ENCODE peak calls at places on chromosome 9, in eight cellular contexts. U, B, A, G, Y, I, Z and M are unnamed samples.

GRCh38 chr9:98810106-98810840 is 2.8 kb downstream of the GALNT12 start:
- DNase-seq in Y (no peak), U (peak; percentile 53), I (no peak), G (no peak), Z (no peak), B (no peak), A (no peak), M (no peak)

GRCh38 chr9:119802621-119803020 is 433.4 kb upstream of the BRINP1 start:
- DNase-seq in B (no peak), Y (no peak), G (no peak), Z (peak; percentile 48), U (no peak), I (peak; percentile 34), A (peak; percentile 11), M (no peak)

GRCh38 chr9:129676970-129677369 is 11.5 kb downstream of the PRRX2 start:
- DNase-seq in Y (no peak), U (no peak), I (no peak), G (no peak), A (no peak), B (no peak), Z (peak; percentile 58), M (no peak)

GRCh38 chr9:125784286-125785049 is 37.3 kb downstream of the PBX3 start:
- DNase-seq in B (no peak), Z (no peak), A (no peak), U (no peak), G (no peak), I (no peak), Y (no peak), M (no peak)

GRCh38 chr9:91179237-91180138 is 182.2 kb downstream of the AUH start:
- DNase-seq in U (peak; percentile 63), A (peak; percentile 4), B (no peak), G (no peak), Z (no peak), I (no peak), Y (no peak), M (no peak)

GRCh38 chr9:4292781-4293180 is 7.1 kb downstream of the GLIS3 start:
- DNase-seq in Y (no peak), B (no peak), U (no peak), G (no peak), Z (no peak), I (no peak), A (no peak), M (no peak)

GRCh38 chr9:88889386-88889785 is 101.9 kb upstream of the S1PR3 start:
- DNase-seq in Z (no peak), A (no peak), Y (no peak), I (no peak), B (no peak), G (no peak), U (no peak), M (no peak)

GRCh38 chr9:5446451-5447236 is 3.7 kb upstream of the CD274 start:
- DNase-seq in U (peak; percentile 92), Z (no peak), B (no peak), I (no peak), G (no peak), Y (no peak), A (no peak), M (no peak)

GRCh38 chr9:126915281-126915816 is 767 bp downstream of the RALGPS1 start:
- DNase-seq in Z (peak; percentile 95), U (peak; percentile 61), A (peak; percentile 92), Y (peak; percentile 53), I (peak; percentile 22), B (peak; percentile 61), G (peak; percentile 95), M (peak; percentile 65)

GRCh38 chr9:127319366-127320121 is 55.0 kb downstream of the GARNL3 start:
- DNase-seq in I (no peak), G (no peak), Y (no peak), U (no peak), B (peak; percentile 37), Z (no peak), A (no peak), M (no peak)

GRCh38 chr9:445033-445432 is 230.4 kb downstream of the DOCK8 start:
- DNase-seq in B (no peak), Y (no peak), I (peak; percentile 51), U (no peak), A (no peak), Z (no peak), G (peak; percentile 41), M (no peak)

GRCh38 chr9:28073278-28073677 is 500.0 kb upstream of the C9orf72 start:
- DNase-seq in I (peak; percentile 23), Y (peak; percentile 68), A (no peak), G (peak; percentile 10), B (peak; percentile 18), Z (peak; percentile 69), U (peak; percentile 62), M (peak; percentile 8)

DNA sequence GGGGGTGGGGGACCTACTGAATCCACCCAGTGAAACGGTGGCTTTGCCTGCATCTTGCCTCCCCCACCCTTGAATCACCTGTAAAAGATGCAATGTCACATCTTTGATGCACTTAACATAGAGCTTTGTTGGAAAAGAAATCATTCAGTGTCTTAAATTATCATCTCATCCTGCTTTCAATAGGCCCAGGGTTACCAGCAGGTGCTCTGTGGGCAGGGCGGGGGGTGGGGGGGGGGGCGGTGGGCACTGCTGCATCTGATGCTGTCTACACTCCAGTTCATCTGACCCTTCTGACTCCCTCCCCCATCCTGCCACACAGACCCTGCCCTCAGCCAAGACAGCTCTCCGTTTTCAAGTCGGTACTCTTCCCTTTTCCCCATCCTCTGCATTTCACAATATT is 24.3 kb downstream of the TRAF1 start:
- DNase-seq in I (no peak), U (no peak), A (no peak), Y (no peak), G (no peak), Z (no peak), B (peak; percentile 85), M (no peak)
- H3K4me1 ChIP-seq in I (no peaks in the 10 kb centered on the region), U (no peaks in the 10 kb centered on the region), A (no peaks in the 10 kb centered on the region), Y (no peaks in the 10 kb centered on the region), G (no peaks in the 10 kb centered on the region), Z (no peaks in the 10 kb centered on the region), B (peaks cover 96% of the 10 kb centered on the region), M (peaks cover 75% of the 10 kb centered on the region)

GRCh38 chr9:137199411-137200121 is 975 bp downstream of the TPRN start:
- DNase-seq in B (no peak), U (no peak), Z (peak; percentile 68), I (no peak), G (no peak), A (no peak), Y (peak; percentile 28), M (no peak)
- H3K4me1 ChIP-seq in B (peaks cover 31% of the 10 kb centered on the region), U (peaks cover 51% of the 10 kb centered on the region), Z (peaks cover 29% of the 10 kb centered on the region), I (peaks cover 10% of the 10 kb centered on the region), G (peaks cover 87% of the 10 kb centered on the region), A (peaks cover 32% of the 10 kb centered on the region), Y (peaks cover 3% of the 10 kb centered on the region), M (peaks cover 27% of the 10 kb centered on the region)

GRCh38 chr9:21336467-21336866 is 1.3 kb upstream of the KLHL9 start:
- DNase-seq in A (no peak), Y (peak; percentile 41), G (no peak), Z (no peak), U (peak; percentile 14), B (peak; percentile 21), I (no peak), M (no peak)

GRCh38 chr9:21334969-21335632 is at the start of gene KLHL9:
- DNase-seq in A (peak; percentile 94), Z (peak; percentile 96), Y (peak; percentile 95), U (peak; percentile 81), I (peak; percentile 94), G (peak; percentile 96), B (peak; percentile 92), M (peak; percentile 82)

GRCh38 chr9:21334603-21334968 is 618 bp downstream of the KLHL9 start:
- DNase-seq in B (no peak), G (no peak), Z (no peak), U (no peak), Y (no peak), A (no peak), I (no peak), M (no peak)

GRCh38 chr9:21326526-21327139 is 8.6 kb downstream of the KLHL9 start:
- DNase-seq in U (peak; percentile 63), I (no peak), G (no peak), B (peak; percentile 67), A (no peak), Z (no peak), Y (peak; percentile 35), M (peak; percentile 67)

DNA sequence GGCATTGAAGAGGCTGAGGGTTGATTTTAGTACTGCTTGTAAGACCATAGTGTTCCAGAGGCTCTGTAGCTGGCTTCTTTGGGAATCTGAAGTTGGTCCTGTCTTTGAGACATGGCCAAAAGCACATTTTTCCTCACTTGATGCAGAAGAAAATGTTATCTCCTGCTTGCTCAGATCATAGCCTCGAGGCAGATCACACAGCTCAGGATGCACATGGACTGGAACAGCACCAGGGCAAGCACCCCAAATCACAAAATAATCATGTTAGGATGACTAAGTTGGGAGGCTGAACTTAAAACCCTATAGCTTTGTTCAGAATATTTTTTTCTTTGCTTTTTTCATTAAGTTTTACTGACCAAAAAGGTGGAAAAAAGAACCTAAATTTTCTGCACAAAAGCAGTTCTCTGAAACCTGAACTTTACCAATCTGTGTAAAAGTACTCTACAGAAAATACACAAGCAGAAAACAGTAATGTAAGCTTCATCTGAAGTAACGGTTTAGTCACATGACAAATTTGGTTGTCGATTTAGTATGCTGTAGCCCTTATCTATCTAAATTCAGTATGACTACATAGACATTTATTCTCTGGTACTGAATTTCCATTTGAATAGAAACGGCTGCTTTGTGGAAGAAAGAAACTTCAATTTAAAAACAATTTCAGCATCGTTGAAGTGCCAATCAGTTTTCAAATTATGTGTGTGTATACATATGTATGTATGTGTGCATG is 3.4 kb downstream of the KLHL9 start:
- DNase-seq in Y (no peak), A (no peak), U (no peak), I (no peak), G (no peak), Z (no peak), B (no peak), M (no peak)
- H3K4me1 ChIP-seq in Y (peaks cover 6% of the 10 kb centered on the region), A (peaks cover 6% of the 10 kb centered on the region), U (peaks cover 42% of the 10 kb centered on the region), I (peaks cover 27% of the 10 kb centered on the region), G (peaks cover 43% of the 10 kb centered on the region), Z (peaks cover 7% of the 10 kb centered on the region), B (peaks cover 45% of the 10 kb centered on the region), M (peaks cover 66% of the 10 kb centered on the region)

GRCh38 chr9:137184881-137185660 is 3.3 kb downstream of the ANAPC2 start:
- DNase-seq in Z (no peak), G (no peak), B (no peak), U (no peak), I (no peak), Y (no peak), A (no peak), M (no peak)
- H3K4me1 ChIP-seq in Z (peaks cover 20% of the 10 kb centered on the region), G (peaks cover 38% of the 10 kb centered on the region), B (peaks cover 20% of the 10 kb centered on the region), U (peaks cover 23% of the 10 kb centered on the region), I (peaks cover 19% of the 10 kb centered on the region), Y (peaks cover 3% of the 10 kb centered on the region), A (peaks cover 28% of the 10 kb centered on the region), M (peaks cover 36% of the 10 kb centered on the region)

GRCh38 chr9:133980864-133981588 is 11.1 kb downstream of the VAV2 start:
- DNase-seq in Y (no peak), G (no peak), A (no peak), I (peak; percentile 6), Z (no peak), B (no peak), U (no peak), M (no peak)
- H3K4me1 ChIP-seq in Y (no peaks in the 10 kb centered on the region), G (peaks cover 87% of the 10 kb centered on the region), A (peaks cover 6% of the 10 kb centered on the region), I (peaks cover 20% of the 10 kb centered on the region), Z (no peaks in the 10 kb centered on the region), B (peaks cover 41% of the 10 kb centered on the region), U (no peaks in the 10 kb centered on the region), M (no peaks in the 10 kb centered on the region)

GRCh38 chr9:121937248-121937647 is 155.9 kb downstream of the TTLL11 start:
- DNase-seq in I (no peak), Z (no peak), U (no peak), G (no peak), Y (no peak), B (peak; percentile 36), A (no peak), M (no peak)
- H3K4me1 ChIP-seq in I (no peaks in the 10 kb centered on the region), Z (no peaks in the 10 kb centered on the region), U (no peaks in the 10 kb centered on the region), G (no peaks in the 10 kb centered on the region), Y (no peaks in the 10 kb centered on the region), B (peaks cover 73% of the 10 kb centered on the region), A (no peaks in the 10 kb centered on the region), M (no peaks in the 10 kb centered on the region)